ENCODE peak calls at places on chromosomes 5 and 9, in four cellular contexts. B, L, Z and M are unnamed samples.

GRCh38 chr5:136424835-136425694 is 59.7 kb upstream of the TRPC7 start:
- DNase-seq in B (peak), L (peak), Z (no peak), M (peak)

GRCh38 chr5:6448622-6449464 is at the start of gene UBE2QL1:
- DNase-seq in Z (peak), L (peak), B (no peak), M (no peak)

GRCh38 chr9:92627651-92628050 is 42.3 kb downstream of the IPPK start:
- DNase-seq in L (no peak), Z (no peak), B (no peak), M (no peak)

GRCh38 chr5:96864922-96865545 is 11.3 kb upstream of the ERAP2 start:
- DNase-seq in L (no peak), Z (no peak), B (no peak), M (peak)

GRCh38 chr9:89811896-89812450 is 207.2 kb downstream of the GADD45G start:
- DNase-seq in L (no peak), Z (no peak), B (no peak), M (no peak)

GRCh38 chr9:133058550-133059320 is 3.0 kb upstream of the CEL start:
- DNase-seq in B (no peak), Z (no peak), L (no peak), M (no peak)

GRCh38 chr5:76402880-76403712 is at the start of gene IQGAP2:
- DNase-seq in Z (peak), B (no peak), L (peak), M (peak)

GRCh38 chr9:108150736-108151135 is 661.2 kb upstream of the KLF4 start:
- DNase-seq in Z (no peak), B (no peak), L (no peak), M (no peak)

GRCh38 chr9:121463026-121463827 is 36.4 kb downstream of the GGTA1 start:
- DNase-seq in L (peak), Z (peak), B (no peak), M (peak)

GRCh38 chr5:93620487-93621339 is 37.7 kb downstream of the NR2F1 start:
- DNase-seq in Z (peak), B (no peak), L (peak), M (peak)

GRCh38 chr9:34659592-34660253 is 2.7 kb downstream of the CCL27 start:
- DNase-seq in B (no peak), L (no peak), Z (no peak), M (no peak)